ENCODE peak calls at places on chromosome 1, in six cellular contexts. W is AG04450; J is HuH-7; P is activated T-cell treated with anti-CD3 and anti-CD28 coated beads, Interleukin-2, amount 50 U/mL, for 72 hours; I is GM12891; B is Caki2. R is an unnamed sample.

GRCh38 chr1:15758537-15758936 is at the start of gene FBLIM1:
- DNase-seq in W (no peak), J (no peak), P (no peak), I (no peak), B (no peak), R (no peak)

GRCh38 chr1:236354330-236355147 is 39.5 kb upstream of the EDARADD start:
- DNase-seq in W (no peak), J (no peak), P (no peak), I (no peak), B (no peak), R (peak)

GRCh38 chr1:165456114-165456513 is 11.2 kb upstream of the RXRG start:
- DNase-seq in W (no peak), J (no peak), P (no peak), I (no peak), B (no peak), R (peak)

GRCh38 chr1:32351859-32352745 is 10.2 kb downstream of the FAM229A start:
- DNase-seq in W (no peak), J (peak), P (no peak), I (no peak), B (no peak), R (no peak)

GRCh38 chr1:33366766-33367487 is 46.0 kb upstream of the A3GALT2 start:
- DNase-seq in W (no peak), J (no peak), P (no peak), I (no peak), B (no peak), R (no peak)

GRCh38 chr1:51768971-51769601 is 109.4 kb downstream of the NRDC start:
- DNase-seq in W (peak), J (peak), P (no peak), I (peak), B (peak), R (peak)

GRCh38 chr1:39173995-39174380 is 30.5 kb upstream of the MACF1 start:
- DNase-seq in W (no peak), J (no peak), P (no peak), I (no peak), B (no peak), R (no peak)

GRCh38 chr1:18079941-18080340 is 27.7 kb upstream of the IGSF21 start:
- DNase-seq in W (no peak), J (no peak), P (no peak), I (no peak), B (no peak), R (no peak)

GRCh38 chr1:6471969-6472368 is 6.0 kb upstream of the TNFRSF25 start:
- DNase-seq in W (no peak), J (no peak), P (no peak), I (no peak), B (no peak), R (peak)

GRCh38 chr1:206422525-206422924 is 47.8 kb upstream of the IKBKE start:
- DNase-seq in W (no peak), J (no peak), P (no peak), I (no peak), B (no peak), R (no peak)

GRCh38 chr1:178052650-178053461 is 41.0 kb upstream of the RASAL2 start:
- DNase-seq in W (no peak), J (no peak), P (no peak), I (no peak), B (peak), R (peak)

GRCh38 chr1:14880456-14881316 is 272.9 kb upstream of the TMEM51 start:
- DNase-seq in W (no peak), J (no peak), P (no peak), I (no peak), B (no peak), R (peak)

GRCh38 chr1:101567582-101568189 is 330.9 kb downstream of the S1PR1 start:
- DNase-seq in W (no peak), J (no peak), P (peak), I (peak), B (peak), R (peak)

GRCh38 chr1:93219443-93219842 is 38.9 kb downstream of the CCDC18 start:
- DNase-seq in W (no peak), J (no peak), P (peak), I (no peak), B (peak), R (no peak)

GRCh38 chr1:28154083-28154594 is 22.4 kb downstream of the PTAFR start:
- DNase-seq in W (no peak), J (no peak), P (no peak), I (no peak), B (no peak), R (no peak)

GRCh38 chr1:231885209-231885854 is 258.7 kb downstream of the DISC1 start:
- DNase-seq in W (no peak), J (no peak), P (no peak), I (no peak), B (no peak), R (no peak)

GRCh38 chr1:223225061-223225460 is 82.0 kb upstream of the TLR5 start:
- DNase-seq in W (no peak), J (no peak), P (no peak), I (no peak), B (no peak), R (no peak)

GRCh38 chr1:218361298-218362065 is 16.3 kb downstream of the TGFB2 start:
- DNase-seq in W (no peak), J (no peak), P (no peak), I (no peak), B (peak), R (no peak)

GRCh38 chr1:234111458-234112142 is 207.1 kb downstream of the SLC35F3 start:
- DNase-seq in W (no peak), J (peak), P (no peak), I (no peak), B (peak), R (peak)

GRCh38 chr1:15157524-15158399 is 4.2 kb downstream of the TMEM51 start:
- DNase-seq in W (no peak), J (no peak), P (no peak), I (no peak), B (no peak), R (no peak)

R was measured in PC-9.